ENCODE peak calls at places on chromosomes 11 and 22, in four cellular contexts. One of them, this sample, is unnamed.

GRCh38 chr22:32469799-32470212 is 4.8 kb upstream of the FBXO7 start:
- DNase-seq in K562: peak; percentile 64
- DNase-seq in GM12878: no peak
- DNase-seq in HepG2: no peak
- DNase-seq in this sample: peak; percentile 60

GRCh38 chr11:44223261-44223660 is 86.7 kb downstream of the ALX4 start:
- DNase-seq in K562: no peak
- DNase-seq in GM12878: no peak
- DNase-seq in HepG2: no peak
- DNase-seq in this sample: no peak

GRCh38 chr11:116596346-116597260 is 176.2 kb downstream of the BUD13 start:
- DNase-seq in K562: no peak
- DNase-seq in GM12878: no peak
- DNase-seq in HepG2: no peak
- DNase-seq in this sample: no peak

GRCh38 chr22:33806191-33806590 is 114.1 kb downstream of the LARGE1 start:
- DNase-seq in K562: no peak
- DNase-seq in GM12878: peak; percentile 15
- DNase-seq in HepG2: no peak
- DNase-seq in this sample: no peak

GRCh38 chr22:24200616-24201212 is 19.4 kb downstream of the SUSD2 start:
- DNase-seq in K562: no peak
- DNase-seq in GM12878: no peak
- DNase-seq in HepG2: peak; percentile 86
- DNase-seq in this sample: peak; percentile 60

GRCh38 chr11:78690588-78690987 is 115.9 kb upstream of the NARS2 start:
- DNase-seq in K562: no peak
- DNase-seq in GM12878: no peak
- DNase-seq in HepG2: no peak
- DNase-seq in this sample: no peak

GRCh38 chr22:46613606-46613997 is 6.6 kb upstream of the GRAMD4 start:
- DNase-seq in K562: no peak
- DNase-seq in GM12878: peak; percentile 28
- DNase-seq in HepG2: no peak
- DNase-seq in this sample: no peak

GRCh38 chr11:10669258-10670033 is 24.1 kb downstream of the IRAG1 start:
- DNase-seq in K562: no peak
- DNase-seq in GM12878: no peak
- DNase-seq in HepG2: no peak
- DNase-seq in this sample: no peak

GRCh38 chr22:27137809-27138400 is 480.5 kb downstream of the MIAT start:
- DNase-seq in K562: no peak
- DNase-seq in GM12878: no peak
- DNase-seq in HepG2: no peak
- DNase-seq in this sample: no peak

GRCh38 chr11:119339581-119340334 is 925 bp downstream of the C1QTNF5 start:
- DNase-seq in K562: peak; percentile 90
- DNase-seq in GM12878: no peak
- DNase-seq in HepG2: peak; percentile 28
- DNase-seq in this sample: no peak

GRCh38 chr11:96741068-96741467 is 351.3 kb downstream of the JRKL start:
- DNase-seq in K562: no peak
- DNase-seq in GM12878: no peak
- DNase-seq in HepG2: no peak
- DNase-seq in this sample: no peak

GRCh38 chr11:56659755-56660154 is 3.7 kb upstream of the OR5AR1 start:
- DNase-seq in K562: no peak
- DNase-seq in GM12878: no peak
- DNase-seq in HepG2: no peak
- DNase-seq in this sample: no peak
- TF ChIP-seq RFX5 in K562: no peak
- TF ChIP-seq RFX5 in GM12878: no peak
- TF ChIP-seq RFX5 in HepG2: no peak
- TF ChIP-seq RFX5 in this sample: no peak

GRCh38 chr11:66015094-66015881 is 3.5 kb downstream of the CST6 start:
- DNase-seq in K562: no peak
- DNase-seq in GM12878: no peak
- DNase-seq in HepG2: no peak
- DNase-seq in this sample: no peak
- TF ChIP-seq ESRRA in K562: no peak
- TF ChIP-seq ESRRA in GM12878: no peak
- TF ChIP-seq ESRRA in HepG2: no peak
- TF ChIP-seq ESRRA in this sample: no peak

GRCh38 chr11:101224221-101224620 is 94.6 kb upstream of the PGR start:
- DNase-seq in K562: no peak
- DNase-seq in GM12878: no peak
- DNase-seq in HepG2: no peak
- DNase-seq in this sample: no peak
- TF ChIP-seq RFX5 in K562: no peak
- TF ChIP-seq RFX5 in GM12878: no peak
- TF ChIP-seq RFX5 in HepG2: no peak
- TF ChIP-seq RFX5 in this sample: no peak

DNA sequence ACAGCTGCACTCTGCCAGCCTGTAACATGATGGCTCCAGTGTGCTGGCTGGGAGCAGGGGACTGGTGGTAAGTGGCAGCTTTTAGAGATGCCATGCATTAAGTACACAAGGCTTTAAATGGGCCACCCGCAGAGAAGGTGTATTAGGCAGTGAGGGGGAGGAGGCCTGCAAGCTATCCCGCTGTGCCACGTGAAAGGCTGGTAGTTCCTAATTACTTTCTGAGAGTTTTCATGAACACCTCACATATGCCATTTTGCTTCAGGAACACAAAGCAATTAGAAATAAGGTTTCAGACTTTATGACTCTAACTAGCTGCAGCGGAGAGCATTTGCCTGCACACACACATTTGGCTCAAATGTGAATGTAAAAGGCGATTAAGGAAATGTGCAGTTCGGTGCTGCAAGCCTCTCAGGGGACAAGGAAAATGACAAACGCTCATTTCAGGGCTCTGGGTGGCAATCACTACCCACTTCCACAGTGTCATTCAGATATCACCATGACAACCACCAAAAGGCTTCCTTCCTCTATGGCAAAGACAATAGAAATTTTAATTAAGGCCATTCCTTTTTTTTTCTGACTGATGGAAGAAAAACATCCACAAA is 116.7 kb downstream of the PLEKHA7 start:
- DNase-seq in K562: no peak
- DNase-seq in GM12878: no peak
- DNase-seq in HepG2: no peak
- DNase-seq in this sample: no peak
- TF ChIP-seq ESRRA in K562: no peak
- TF ChIP-seq ESRRA in GM12878: no peak
- TF ChIP-seq ESRRA in HepG2: no peak
- TF ChIP-seq ESRRA in this sample: no peak

DNA sequence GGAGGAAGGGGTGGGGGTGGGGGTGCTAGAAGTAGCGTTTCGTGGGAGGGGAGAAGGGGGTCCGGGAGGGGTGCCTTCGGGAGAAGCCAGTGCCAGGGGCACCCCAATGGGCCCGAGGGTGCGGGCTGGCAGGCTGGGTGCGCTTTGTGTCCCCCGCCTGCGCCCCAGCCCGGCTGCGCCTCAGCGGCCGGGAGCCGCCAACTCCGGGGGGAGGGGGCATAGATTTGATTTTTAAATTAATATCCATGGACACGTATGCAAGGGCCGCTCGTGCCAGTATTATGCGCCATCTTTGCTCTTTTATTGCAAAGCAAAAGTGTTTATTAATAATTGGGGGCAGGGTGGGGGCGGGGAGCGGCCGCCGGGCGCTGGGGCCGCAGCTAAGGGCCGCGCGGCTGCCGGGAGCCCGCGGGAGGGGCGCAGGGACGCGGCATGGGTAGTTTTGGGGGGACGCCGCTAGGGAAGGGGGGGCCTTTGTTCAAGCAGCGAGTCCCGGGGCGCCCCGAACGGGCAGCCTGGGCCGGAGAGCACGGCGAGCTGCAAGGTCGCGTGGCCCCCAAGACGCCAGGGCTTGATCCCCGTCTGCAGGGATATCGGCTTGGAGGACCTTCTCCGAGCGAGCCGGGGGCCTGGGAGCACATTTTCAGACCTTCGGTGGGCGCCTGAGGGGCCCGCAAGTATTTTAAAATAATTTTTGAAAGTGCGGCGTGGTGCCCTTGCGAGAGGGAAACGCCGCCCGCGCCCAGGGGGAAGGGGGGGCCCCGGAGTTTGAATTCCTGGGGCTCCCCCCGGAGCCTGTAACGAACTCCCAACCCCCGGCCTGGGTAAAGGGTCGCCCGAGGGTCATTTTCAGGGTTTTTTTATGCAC is 959 bp downstream of the CCND1 start:
- DNase-seq in K562: no peak
- DNase-seq in GM12878: no peak
- DNase-seq in HepG2: no peak
- DNase-seq in this sample: no peak
- TF ChIP-seq RFX5 in K562: no peak
- TF ChIP-seq RFX5 in GM12878: no peak
- TF ChIP-seq RFX5 in HepG2: no peak
- TF ChIP-seq RFX5 in this sample: no peak

DNA sequence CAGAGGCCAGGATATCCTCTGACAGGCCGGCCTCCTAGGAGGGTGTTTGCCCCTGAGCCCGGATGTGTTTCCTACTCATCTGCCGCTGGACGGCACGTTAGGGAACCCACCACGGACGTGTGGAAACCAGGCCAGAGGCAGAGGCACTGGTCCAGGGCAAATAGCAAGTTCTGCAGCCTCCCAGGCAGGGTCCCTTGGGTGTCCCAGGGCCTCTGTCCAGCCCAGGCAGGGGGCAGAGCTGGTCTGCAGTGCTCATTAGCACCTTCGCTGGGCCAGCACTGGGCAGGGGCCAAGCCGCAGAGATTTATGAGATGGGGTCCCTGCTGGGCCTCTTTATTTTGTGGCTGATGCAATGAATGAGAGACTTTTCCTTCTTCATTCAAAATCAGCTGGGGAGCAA is 14.3 kb upstream of the PARVG start:
- DNase-seq in K562: no peak
- DNase-seq in GM12878: no peak
- DNase-seq in HepG2: no peak
- DNase-seq in this sample: no peak
- TF ChIP-seq ESRRA in K562: no peak
- TF ChIP-seq ESRRA in GM12878: no peak
- TF ChIP-seq ESRRA in HepG2: no peak
- TF ChIP-seq ESRRA in this sample: no peak

GRCh38 chr11:11976476-11977187 is 31.8 kb downstream of the DKK3 start:
- DNase-seq in K562: no peak
- DNase-seq in GM12878: no peak
- DNase-seq in HepG2: no peak
- DNase-seq in this sample: no peak

GRCh38 chr11:11978098-11978637 is 30.3 kb downstream of the DKK3 start:
- DNase-seq in K562: no peak
- DNase-seq in GM12878: no peak
- DNase-seq in HepG2: no peak
- DNase-seq in this sample: no peak

GRCh38 chr11:11975201-11976092 is 33.0 kb downstream of the DKK3 start:
- DNase-seq in K562: no peak
- DNase-seq in GM12878: no peak
- DNase-seq in HepG2: no peak
- DNase-seq in this sample: no peak

GRCh38 chr11:11978792-11979486 is 29.5 kb downstream of the DKK3 start:
- DNase-seq in K562: no peak
- DNase-seq in GM12878: no peak
- DNase-seq in HepG2: no peak
- DNase-seq in this sample: no peak

GRCh38 chr11:11977206-11977938 is 31.1 kb downstream of the DKK3 start:
- DNase-seq in K562: no peak
- DNase-seq in GM12878: no peak
- DNase-seq in HepG2: no peak
- DNase-seq in this sample: peak; percentile 75
- TF ChIP-seq RFX5 in K562: no peak
- TF ChIP-seq RFX5 in GM12878: no peak
- TF ChIP-seq RFX5 in HepG2: no peak
- TF ChIP-seq RFX5 in this sample: no peak

GRCh38 chr11:123924027-123924426 is 15.4 kb upstream of the OR4D5 start:
- DNase-seq in K562: no peak
- DNase-seq in GM12878: no peak
- DNase-seq in HepG2: no peak
- DNase-seq in this sample: no peak
- TF ChIP-seq ESRRA in K562: no peak
- TF ChIP-seq ESRRA in GM12878: no peak
- TF ChIP-seq ESRRA in HepG2: no peak
- TF ChIP-seq ESRRA in this sample: no peak

This sample was measured in A549.